ENCODE peak calls at places on chromosome 9, in five cellular contexts. J is 8988T; R is stimulated activated CD4-positive, alpha-beta T cell treated with anti-CD3 and anti-CD28 coated beads, Interleukin-12 subunit alpha, Interleukin-12 subunit beta, amount 100 ng/mL, for 4 hours; H is Right ventricle myocardium superior; V is NCI-H1417. B is an unnamed sample.

GRCh38 chr9:119365291-119366027 is 3.8 kb downstream of the BRINP1 start:
- DNase-seq in H (no peak), R (no peak), J (no peak), V (peak), B (peak)

GRCh38 chr9:6575324-6575758 is 70.2 kb downstream of the GLDC start:
- DNase-seq in H (no peak), R (no peak), J (no peak), V (peak), B (peak)

GRCh38 chr9:30075022-30075421 is 2309.4 kb upstream of the ACO1 start:
- DNase-seq in V (no peak), H (no peak), R (no peak), J (no peak), B (no peak)

GRCh38 chr9:135103001-135103446 is 15.6 kb downstream of the OLFM1 start:
- DNase-seq in R (no peak), J (no peak), V (no peak), H (no peak), B (no peak)

GRCh38 chr9:5425006-5425628 is 12.6 kb downstream of the PLGRKT start:
- DNase-seq in R (no peak), V (peak), H (no peak), J (no peak), B (peak)

GRCh38 chr9:135914921-135915320 is 7.6 kb upstream of the CAMSAP1 start:
- DNase-seq in J (no peak), H (no peak), V (no peak), R (no peak), B (no peak)

GRCh38 chr9:136011703-136012496 is 50.7 kb upstream of the UBAC1 start:
- DNase-seq in H (peak), J (no peak), V (no peak), R (no peak), B (no peak)

GRCh38 chr9:34380034-34380510 is 3.4 kb upstream of the MYORG start:
- DNase-seq in R (no peak), H (peak), V (no peak), J (no peak), B (peak)

GRCh38 chr9:92607773-92608172 is 62.2 kb downstream of the IPPK start:
- DNase-seq in R (no peak), V (peak), J (no peak), H (no peak), B (peak)

GRCh38 chr9:94807556-94807955 is 81.1 kb downstream of the AOPEP start:
- DNase-seq in R (no peak), H (no peak), J (no peak), V (no peak), B (no peak)

GRCh38 chr9:1469996-1470395 is 419.8 kb downstream of the DMRT2 start:
- DNase-seq in H (no peak), J (no peak), R (no peak), V (no peak), B (no peak)

GRCh38 chr9:130900701-130901497 is 4.3 kb upstream of the QRFP start:
- DNase-seq in R (no peak), V (no peak), H (no peak), J (no peak), B (peak)

GRCh38 chr9:18324928-18325327 is 149.0 kb upstream of the ADAMTSL1 start:
- DNase-seq in H (no peak), J (no peak), R (no peak), V (no peak), B (no peak)

GRCh38 chr9:134190232-134191121 is 26.1 kb upstream of the RNU6ATAC start:
- DNase-seq in V (no peak), J (no peak), R (no peak), H (no peak), B (no peak)

GRCh38 chr9:2395814-2396213 is 225.8 kb upstream of the VLDLR start:
- DNase-seq in V (no peak), J (no peak), H (no peak), R (no peak), B (no peak)

GRCh38 chr9:80378669-80379293 is 807.0 kb downstream of the TLE4 start:
- DNase-seq in J (no peak), R (no peak), V (no peak), H (no peak), B (no peak)

GRCh38 chr9:16726023-16726422 is 144.4 kb downstream of the BNC2 start:
- DNase-seq in V (no peak), H (no peak), J (no peak), R (no peak), B (peak)

GRCh38 chr9:99069532-99069931 is 35.4 kb upstream of the TGFBR1 start:
- DNase-seq in H (no peak), R (no peak), V (no peak), J (no peak), B (peak)

GRCh38 chr9:94869415-94869838 is 142.9 kb downstream of the AOPEP start:
- DNase-seq in V (no peak), J (no peak), R (no peak), H (no peak), B (no peak)

GRCh38 chr9:134243778-134244467 is 79.6 kb upstream of the RNU6ATAC start:
- DNase-seq in V (no peak), R (peak), H (peak), J (no peak), B (no peak)

GRCh38 chr9:78031271-78031825 is at the start of gene GNAQ:
- DNase-seq in H (peak), J (peak), V (no peak), R (no peak), B (peak)

GRCh38 chr9:110114086-110114887 is 93.7 kb downstream of the C9orf152 start:
- DNase-seq in H (no peak), V (no peak), R (no peak), J (no peak), B (no peak)

GRCh38 chr9:102362463-102363138 is 624.2 kb upstream of the GRIN3A start:
- DNase-seq in V (no peak), H (no peak), R (no peak), J (no peak), B (peak)

GRCh38 chr9:76192013-76192412 is 202.2 kb downstream of the RFK start:
- DNase-seq in J (no peak), H (no peak), R (no peak), V (no peak), B (no peak)

GRCh38 chr9:86043999-86044398 is 55.4 kb downstream of the GOLM1 start:
- DNase-seq in H (no peak), V (no peak), R (no peak), J (no peak), B (no peak)

GRCh38 chr9:119802621-119803020 is 433.4 kb upstream of the BRINP1 start:
- DNase-seq in J (no peak), R (no peak), V (no peak), H (peak), B (peak)